ENCODE peak calls at places on chromosomes 2 and 18, in ten cellular contexts. W is MM.1S; Q is cardiac muscle cell; C is NCI-H1092 treated with DMSO at 0.1 percent for 48 hours; Z is GM19239; O is amygdala; R is neural progenitor cell; Y is tibial artery; P is brain microvascular endothelial cell; N is naive thymus-derived CD4-positive, alpha-beta T cell. S is an unnamed sample.
A peak's percentile ranks its signal among the peaks of the same experiment; 100 is the strongest.

GRCh38 chr2:155151945-155152344 is 453.4 kb downstream of the KCNJ3 start:
- DNase-seq in W (no peak), C (no peak), O (no peak), Q (no peak), Y (no peak), R (no peak), N (no peak), P (no peak), Z (no peak), S (no peak)

GRCh38 chr2:217901400-217901799 is 101.4 kb downstream of the TNS1 start:
- DNase-seq in Y (no peak), Q (no peak), W (no peak), P (no peak), R (no peak), N (no peak), C (no peak), Z (no peak), O (no peak), S (no peak)

GRCh38 chr2:28423856-28424605 is 31.4 kb downstream of the FOSL2 start:
- DNase-seq in R (no peak), Z (no peak), Y (peak; percentile 65), P (peak; percentile 52), N (peak; percentile 65), C (no peak), W (no peak), Q (no peak), O (no peak), S (no peak)

GRCh38 chr2:111196435-111196834 is 75.7 kb downstream of the BCL2L11 start:
- DNase-seq in Q (no peak), N (no peak), Z (no peak), W (no peak), C (no peak), R (no peak), O (no peak), Y (no peak), P (no peak), S (no peak)

GRCh38 chr2:241728627-241729026 is 5.8 kb upstream of the D2HGDH start:
- DNase-seq in W (no peak), N (no peak), Y (no peak), Z (no peak), C (no peak), O (peak; percentile 68), R (no peak), P (no peak), Q (peak; percentile 20), S (no peak)

GRCh38 chr2:209681201-209681735 is 90.4 kb upstream of the UNC80 start:
- DNase-seq in W (no peak), Y (no peak), P (no peak), Z (no peak), O (no peak), C (no peak), Q (no peak), N (no peak), R (no peak), S (no peak)

GRCh38 chr18:30499721-30500120 is 542.8 kb downstream of the DSC3 start:
- DNase-seq in P (no peak), N (no peak), W (no peak), O (no peak), Z (no peak), Q (no peak), R (no peak), C (no peak), Y (no peak), S (no peak)

GRCh38 chr18:36284671-36285295 is 12.7 kb upstream of the FHOD3 start:
- DNase-seq in P (peak; percentile 69), C (peak; percentile 73), Q (peak; percentile 82), R (peak; percentile 78), N (peak; percentile 53), Y (no peak), Z (peak; percentile 29), O (no peak), W (peak; percentile 64), S (peak; percentile 47)

GRCh38 chr2:18118703-18119102 is 240.2 kb downstream of the KCNS3 start:
- DNase-seq in W (no peak), Z (no peak), N (no peak), Y (no peak), R (no peak), Q (no peak), P (peak; percentile 16), C (no peak), O (no peak), S (peak; percentile 25)

GRCh38 chr2:138364554-138365162 is 136.9 kb upstream of the SPOPL start:
- DNase-seq in Q (peak; percentile 74), Z (no peak), Y (no peak), R (no peak), C (no peak), P (no peak), O (no peak), N (no peak), W (no peak), S (no peak)

GRCh38 chr2:47237375-47238357 is 82.6 kb upstream of the STPG4 start:
- DNase-seq in C (no peak), W (no peak), O (no peak), P (peak; percentile 85), R (no peak), N (no peak), Z (no peak), Q (peak; percentile 98), Y (peak; percentile 80), S (no peak)

GRCh38 chr2:160271166-160272086 is 71.4 kb upstream of the ITGB6 start:
- DNase-seq in Q (peak; percentile 44), C (no peak), R (peak; percentile 16), O (no peak), Z (no peak), W (no peak), N (peak; percentile 12), P (no peak), Y (no peak), S (no peak)

GRCh38 chr2:86556508-86556907 is 6.7 kb downstream of the CHMP3 start:
- DNase-seq in C (no peak), N (no peak), Q (no peak), W (no peak), O (no peak), Y (no peak), Z (no peak), R (no peak), P (no peak), S (no peak)

GRCh38 chr18:2146092-2146491 is 425.2 kb downstream of the METTL4 start:
- DNase-seq in Y (no peak), N (no peak), O (no peak), R (no peak), W (no peak), Q (no peak), Z (no peak), P (no peak), C (no peak), S (no peak)

GRCh38 chr2:214107731-214108130 is 303.1 kb upstream of the VWC2L start:
- DNase-seq in P (no peak), N (no peak), C (no peak), Q (no peak), Z (no peak), O (no peak), Y (no peak), W (no peak), R (no peak), S (no peak)

GRCh38 chr18:11728247-11728646 is 39.2 kb downstream of the GNAL start:
- DNase-seq in C (no peak), Q (peak; percentile 42), O (no peak), R (peak; percentile 60), Y (no peak), Z (no peak), P (peak; percentile 15), W (peak; percentile 14), N (no peak), S (no peak)

GRCh38 chr18:78784861-78785260 is 194.8 kb upstream of the SALL3 start:
- DNase-seq in Y (no peak), P (no peak), Q (no peak), R (no peak), N (no peak), O (no peak), Z (no peak), W (no peak), C (no peak), S (no peak)

GRCh38 chr2:33001823-33002222 is 55.1 kb downstream of the LTBP1 start:
- DNase-seq in R (no peak), N (no peak), Y (no peak), P (no peak), Z (no peak), Q (no peak), W (no peak), O (no peak), C (no peak), S (no peak)

GRCh38 chr18:79439201-79440023 is 43.7 kb downstream of the NFATC1 start:
- DNase-seq in C (peak; percentile 35), P (no peak), Z (no peak), Q (peak; percentile 13), N (peak; percentile 55), O (no peak), R (no peak), W (no peak), Y (no peak), S (no peak)

GRCh38 chr2:164967781-164968228 is 12.5 kb upstream of the SLC38A11 start:
- DNase-seq in C (no peak), R (peak; percentile 59), N (no peak), Y (no peak), O (no peak), Z (no peak), P (peak; percentile 86), Q (peak; percentile 43), W (no peak), S (no peak)

GRCh38 chr2:112465373-112465772 is 16.6 kb upstream of the TTL start:
- DNase-seq in O (no peak), C (no peak), N (no peak), Z (no peak), P (peak; percentile 4), W (no peak), Y (no peak), R (peak; percentile 24), Q (peak; percentile 46), S (no peak)

GRCh38 chr18:36511791-36512352 is 214.4 kb downstream of the FHOD3 start:
- DNase-seq in Q (peak; percentile 80), C (no peak), O (no peak), Y (no peak), N (no peak), R (no peak), Z (no peak), W (no peak), P (no peak), S (no peak)

GRCh38 chr2:222651721-222652420 is 4.0 kb downstream of the FARSB start:
- DNase-seq in Y (no peak), W (no peak), P (no peak), C (no peak), O (no peak), R (no peak), Z (no peak), N (no peak), Q (no peak), S (no peak)

GRCh38 chr2:140882671-140883620 is 1247.9 kb downstream of the LRP1B start:
- DNase-seq in O (no peak), Q (no peak), Z (no peak), Y (no peak), N (no peak), C (no peak), P (no peak), R (no peak), W (no peak), S (no peak)

GRCh38 chr2:33791625-33792024 is 192.5 kb upstream of the FAM98A start:
- DNase-seq in R (no peak), Y (no peak), N (no peak), W (no peak), Q (no peak), C (no peak), O (no peak), P (peak; percentile 30), Z (no peak), S (peak; percentile 65)

GRCh38 chr2:113064898-113065297 is 2.9 kb upstream of the IL1F10 start:
- DNase-seq in N (no peak), Q (no peak), C (no peak), R (no peak), O (no peak), W (no peak), Z (no peak), Y (no peak), P (no peak), S (no peak)

GRCh38 chr2:20378891-20379519 is 28.4 kb upstream of the PUM2 start:
- DNase-seq in Q (peak; percentile 95), C (peak; percentile 43), Z (no peak), O (peak; percentile 63), N (no peak), P (peak; percentile 67), W (no peak), Y (peak; percentile 95), R (peak; percentile 86), S (peak; percentile 49)

GRCh38 chr2:123095219-123095618 is 929.9 kb upstream of the CNTNAP5 start:
- DNase-seq in W (no peak), P (no peak), N (no peak), R (no peak), O (no peak), C (no peak), Q (no peak), Z (no peak), Y (no peak), S (no peak)

S was measured in amniotic stem cell.